ENCODE peak calls at places on chromosomes 6 and 20, in four cellular contexts. W is GM12878, H is K562, B is HepG2. G is an unnamed sample.

GRCh38 chr6:15546591-15546990 is 116.2 kb downstream of the DTNBP1 start:
- DNase-seq in B (no peak), W (no peak), H (no peak), G (no peak)

GRCh38 chr6:44071670-44072451 is 55.4 kb downstream of the MRPL14 start:
- DNase-seq in B (no peak), W (no peak), H (no peak), G (no peak)

GRCh38 chr20:10474606-10475184 is 39.6 kb downstream of the SLX4IP start:
- DNase-seq in B (no peak), W (no peak), H (no peak), G (no peak)

GRCh38 chr6:33008944-33009861 is at the start of gene HLA-DOA:
- DNase-seq in H (peak), W (peak), B (no peak), G (peak)

GRCh38 chr6:137095651-137096238 is 51.0 kb upstream of the IL20RA start:
- DNase-seq in B (no peak), H (no peak), W (peak), G (no peak)

GRCh38 chr6:100230115-100230975 is 234.4 kb downstream of the SIM1 start:
- DNase-seq in W (no peak), B (no peak), H (peak), G (no peak)

GRCh38 chr6:44087623-44088022 is 39.6 kb downstream of the MRPL14 start:
- DNase-seq in W (no peak), H (no peak), B (no peak), G (no peak)

GRCh38 chr6:26554669-26555504 is 16.7 kb downstream of the HMGN4 start:
- DNase-seq in H (no peak), B (peak), W (no peak), G (no peak)

GRCh38 chr6:128252293-128253176 is 267.9 kb downstream of the PTPRK start:
- DNase-seq in B (no peak), H (no peak), W (no peak), G (no peak)

GRCh38 chr6:140773276-140773675 is 1359.4 kb upstream of the GJE1 start:
- DNase-seq in W (no peak), H (no peak), B (no peak), G (no peak)

GRCh38 chr20:853406-853996 is 20.0 kb downstream of the FAM110A start:
- DNase-seq in W (no peak), H (no peak), B (no peak), G (no peak)

GRCh38 chr6:45843848-45844521 is 171.7 kb downstream of the CLIC5 start:
- DNase-seq in W (no peak), H (no peak), B (peak), G (no peak)

GRCh38 chr20:20712004-20712473 is 405 bp downstream of the RALGAPA2 start:
- DNase-seq in W (no peak), H (no peak), B (peak), G (peak)

GRCh38 chr20:33719277-33719988 is 677 bp downstream of the PXMP4 start:
- DNase-seq in B (no peak), W (no peak), H (no peak), G (no peak)

GRCh38 chr20:63749597-63750508 is 10.3 kb downstream of the SLC2A4RG start:
- DNase-seq in B (no peak), H (no peak), W (no peak), G (no peak)

GRCh38 chr20:34987288-34988175 is 31.9 kb downstream of the MYH7B start:
- DNase-seq in W (no peak), B (no peak), H (no peak), G (no peak)

GRCh38 chr6:18506387-18507017 is 119.4 kb downstream of the RNF144B start:
- DNase-seq in B (no peak), W (no peak), H (peak), G (no peak)

GRCh38 chr6:33802186-33803061 is 1.4 kb downstream of the MLN start:
- DNase-seq in B (no peak), W (no peak), H (no peak), G (no peak)

GRCh38 chr6:164159061-164159460 is 744.5 kb downstream of the QKI start:
- DNase-seq in W (no peak), B (no peak), H (no peak), G (no peak)

GRCh38 chr6:145028144-145028818 is 707.0 kb downstream of the EPM2A start:
- DNase-seq in W (no peak), B (peak), H (peak), G (peak)

GRCh38 chr6:34536959-34537848 is 18.9 kb downstream of the SPDEF start:
- DNase-seq in W (no peak), B (no peak), H (no peak), G (no peak)

GRCh38 chr20:34046330-34046729 is 52.6 kb downstream of the RALY start:
- DNase-seq in W (no peak), B (no peak), H (no peak), G (no peak)

GRCh38 chr6:7045331-7045730 is 62.4 kb upstream of the RREB1 start:
- DNase-seq in W (no peak), H (no peak), B (no peak), G (no peak)

GRCh38 chr6:75333811-75334210 is 49.2 kb upstream of the TMEM30A start:
- DNase-seq in W (no peak), B (no peak), H (no peak), G (no peak)

GRCh38 chr20:63652192-63652980 is 838 bp downstream of the STMN3 start:
- DNase-seq in B (peak), H (peak), W (no peak), G (peak)

GRCh38 chr6:96836579-96837137 is 619 bp downstream of the GPR63 start:
- DNase-seq in H (peak), W (no peak), B (no peak), G (no peak)

GRCh38 chr6:141254336-141254735 is 878.4 kb upstream of the GJE1 start:
- DNase-seq in W (no peak), H (no peak), B (no peak), G (no peak)

GRCh38 chr6:156563710-156564109 is 213.5 kb upstream of the ARID1B start:
- DNase-seq in B (no peak), W (no peak), H (no peak), G (no peak)

GRCh38 chr6:140494321-140495085 is 1120.1 kb upstream of the CITED2 start:
- DNase-seq in B (no peak), H (no peak), W (no peak), G (no peak)

GRCh38 chr6:126030045-126030444 is 43.7 kb downstream of the TRMT11 start:
- DNase-seq in W (no peak), B (no peak), H (no peak), G (no peak)

GRCh38 chr6:156779206-156780116 is 2.3 kb downstream of the ARID1B start:
- DNase-seq in H (peak), B (peak), W (no peak), G (peak)

DNA sequence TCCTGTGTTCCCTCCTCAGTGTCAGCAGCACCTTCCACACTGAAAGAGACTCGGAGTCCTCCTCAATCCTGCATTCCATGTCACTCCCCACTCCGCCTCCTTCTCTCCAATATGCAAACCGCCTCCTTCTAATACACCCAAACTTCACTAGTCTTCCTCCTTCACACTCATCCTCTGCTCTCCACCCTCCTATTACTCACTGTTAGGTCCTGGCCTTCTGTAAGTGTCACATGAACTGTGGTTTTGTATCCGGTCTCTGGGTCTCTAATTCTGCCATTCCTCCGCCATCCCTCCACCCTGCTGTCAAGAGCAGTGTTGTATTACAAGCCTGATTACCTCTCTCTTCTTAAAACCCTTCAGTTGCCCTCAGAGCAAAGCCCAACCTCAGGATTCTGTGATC is 200.5 kb upstream of the CDYL start:
- DNase-seq in W (no peak), B (no peak), H (no peak), G (no peak)
- TF ChIP-seq SP1 in W (no peak), B (no peak), H (no peak), G (no peak)

GRCh38 chr20:52104546-52105044 is 87.0 kb downstream of the ZFP64 start:
- DNase-seq in H (no peak), W (no peak), B (no peak), G (peak)

GRCh38 chr20:52102559-52102958 is 89.0 kb downstream of the ZFP64 start:
- DNase-seq in H (no peak), W (no peak), B (no peak), G (no peak)

GRCh38 chr20:52103469-52103910 is 88.1 kb downstream of the ZFP64 start:
- DNase-seq in B (no peak), H (peak), W (no peak), G (no peak)

GRCh38 chr20:52105045-52105572 is 86.5 kb downstream of the ZFP64 start:
- DNase-seq in W (no peak), B (no peak), H (no peak), G (peak)

DNA sequence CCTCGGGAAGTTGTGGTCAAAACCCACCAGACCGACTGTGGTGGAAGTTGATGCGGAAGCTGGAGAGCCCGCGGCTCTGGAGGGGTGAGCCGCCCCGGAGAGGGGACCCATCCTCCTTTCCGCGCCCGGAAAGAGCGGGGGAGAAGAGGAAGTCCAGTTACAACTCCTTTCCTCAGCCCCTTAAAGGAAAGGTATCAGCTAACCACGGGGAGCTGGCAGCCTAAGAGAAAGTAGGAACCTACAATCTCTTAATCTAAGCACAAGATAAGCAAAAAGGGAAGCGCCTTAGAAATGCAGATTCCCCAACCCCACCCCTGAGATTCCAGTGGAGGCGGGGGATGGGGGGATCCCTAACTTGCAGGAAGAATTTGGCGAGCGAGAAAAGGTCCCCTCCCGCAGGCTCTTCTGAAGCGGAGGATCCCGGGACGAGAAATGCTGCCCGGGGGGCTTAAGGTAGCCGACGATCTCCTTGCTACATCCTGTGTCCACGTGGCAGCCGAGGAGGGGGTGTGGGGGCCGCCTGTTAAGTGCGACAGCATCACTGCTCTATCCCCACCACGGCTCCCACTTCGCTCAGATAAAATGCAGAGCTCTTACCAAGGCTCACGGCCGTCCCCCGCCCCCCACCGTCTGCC is 87.6 kb downstream of the ZFP64 start:
- DNase-seq in B (no peak), W (no peak), H (no peak), G (peak)
- TF ChIP-seq FOXM1 in B (no peak), W (no peak), H (no peak), G (no peak)

GRCh38 chr6:158938220-158938619 is 61.8 kb downstream of the RSPH3 start:
- DNase-seq in B (no peak), W (no peak), H (no peak), G (no peak)

GRCh38 chr6:158941246-158941645 is 58.8 kb downstream of the RSPH3 start:
- DNase-seq in W (no peak), H (no peak), B (no peak), G (no peak)

GRCh38 chr6:158942349-158942748 is 57.7 kb downstream of the RSPH3 start:
- DNase-seq in B (no peak), H (no peak), W (no peak), G (no peak)

GRCh38 chr6:158939255-158940170 is 60.5 kb downstream of the RSPH3 start:
- DNase-seq in W (peak), B (no peak), H (no peak), G (no peak)

GRCh38 chr6:158938811-158939254 is 61.2 kb downstream of the RSPH3 start:
- DNase-seq in B (no peak), W (no peak), H (peak), G (no peak)
- TF ChIP-seq SP1 in B (no peak), W (no peak), H (no peak), G (no peak)

GRCh38 chr6:108442770-108443520 is 117.8 kb upstream of the FOXO3 start:
- DNase-seq in B (no peak), W (no peak), H (no peak), G (no peak)

GRCh38 chr6:108441141-108441540 is 119.6 kb upstream of the FOXO3 start:
- DNase-seq in B (no peak), H (no peak), W (no peak), G (no peak)

GRCh38 chr6:108448481-108448880 is 112.2 kb upstream of the FOXO3 start:
- DNase-seq in H (no peak), W (no peak), B (no peak), G (no peak)

GRCh38 chr6:108446629-108447150 is 114.0 kb upstream of the FOXO3 start:
- DNase-seq in H (no peak), W (no peak), B (no peak), G (no peak)
- TF ChIP-seq FOXM1 in H (no peak), W (no peak), B (no peak), G (no peak)

GRCh38 chr6:72813807-72814596 is 192.1 kb downstream of the KCNQ5 start:
- DNase-seq in W (no peak), B (no peak), H (no peak), G (no peak)

GRCh38 chr6:72816022-72816421 is 194.2 kb downstream of the KCNQ5 start:
- DNase-seq in W (no peak), H (no peak), B (no peak), G (no peak)

GRCh38 chr6:72810571-72811280 is 188.9 kb downstream of the KCNQ5 start:
- DNase-seq in B (no peak), W (no peak), H (no peak), G (no peak)

GRCh38 chr6:72809701-72810379 is 188.0 kb downstream of the KCNQ5 start:
- DNase-seq in B (no peak), W (no peak), H (no peak), G (no peak)

DNA sequence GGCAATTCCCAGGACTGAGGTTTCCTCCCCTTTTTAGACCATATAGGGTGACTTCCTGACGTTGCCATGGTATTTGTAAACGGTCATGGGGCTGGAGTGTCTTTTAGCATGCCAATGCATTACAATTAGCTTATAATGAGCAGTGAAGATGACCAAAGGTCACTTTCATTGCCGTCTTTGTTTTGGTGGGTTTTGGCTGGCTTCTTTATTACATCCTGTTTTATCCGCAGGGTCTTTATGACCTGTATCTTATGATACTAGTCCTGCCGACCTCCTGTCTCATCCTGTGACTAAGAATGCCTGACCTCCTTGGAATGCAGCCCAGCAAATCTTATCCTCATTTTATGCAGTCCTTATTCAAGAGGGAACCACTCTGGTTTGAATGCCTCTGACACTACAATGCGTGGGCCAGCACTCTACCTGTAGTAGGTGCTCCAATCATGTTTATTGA is 190.1 kb downstream of the KCNQ5 start:
- DNase-seq in H (no peak), B (no peak), W (no peak), G (no peak)
- TF ChIP-seq SP1 in H (no peak), B (no peak), W (no peak), G (no peak)

GRCh38 chr20:14647016-14647415 is 309.6 kb upstream of the FLRT3 start:
- DNase-seq in W (no peak), B (no peak), H (no peak), G (no peak)

GRCh38 chr20:14643146-14643545 is 305.7 kb upstream of the FLRT3 start:
- DNase-seq in B (no peak), W (no peak), H (no peak), G (no peak)

DNA sequence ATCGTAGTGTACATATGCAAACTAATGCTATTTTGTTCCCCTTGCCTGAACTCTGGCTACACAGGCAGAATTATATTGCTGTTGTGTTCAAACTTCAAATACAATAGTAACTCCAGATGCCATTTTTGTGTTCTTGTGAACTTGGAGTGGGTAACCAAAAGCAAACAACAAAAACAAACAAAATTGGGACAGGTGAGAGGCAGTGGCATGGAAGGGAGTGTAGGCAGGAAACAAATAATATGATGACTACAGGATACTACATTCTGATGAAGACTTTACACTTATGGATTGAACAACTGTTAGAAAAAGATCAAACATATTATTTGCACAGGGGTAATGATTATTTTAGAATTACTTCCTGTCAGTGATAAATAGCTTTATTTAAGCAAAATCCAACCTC is 307.3 kb upstream of the FLRT3 start:
- DNase-seq in B (no peak), H (no peak), W (no peak), G (no peak)
- TF ChIP-seq FOXM1 in B (no peak), H (no peak), W (no peak), G (no peak)

GRCh38 chr6:168394606-168395005 is 46.4 kb upstream of the SMOC2 start:
- DNase-seq in H (no peak), W (no peak), B (no peak), G (no peak)
- TF ChIP-seq SP1 in H (no peak), W (no peak), B (no peak), G (no peak)

DNA sequence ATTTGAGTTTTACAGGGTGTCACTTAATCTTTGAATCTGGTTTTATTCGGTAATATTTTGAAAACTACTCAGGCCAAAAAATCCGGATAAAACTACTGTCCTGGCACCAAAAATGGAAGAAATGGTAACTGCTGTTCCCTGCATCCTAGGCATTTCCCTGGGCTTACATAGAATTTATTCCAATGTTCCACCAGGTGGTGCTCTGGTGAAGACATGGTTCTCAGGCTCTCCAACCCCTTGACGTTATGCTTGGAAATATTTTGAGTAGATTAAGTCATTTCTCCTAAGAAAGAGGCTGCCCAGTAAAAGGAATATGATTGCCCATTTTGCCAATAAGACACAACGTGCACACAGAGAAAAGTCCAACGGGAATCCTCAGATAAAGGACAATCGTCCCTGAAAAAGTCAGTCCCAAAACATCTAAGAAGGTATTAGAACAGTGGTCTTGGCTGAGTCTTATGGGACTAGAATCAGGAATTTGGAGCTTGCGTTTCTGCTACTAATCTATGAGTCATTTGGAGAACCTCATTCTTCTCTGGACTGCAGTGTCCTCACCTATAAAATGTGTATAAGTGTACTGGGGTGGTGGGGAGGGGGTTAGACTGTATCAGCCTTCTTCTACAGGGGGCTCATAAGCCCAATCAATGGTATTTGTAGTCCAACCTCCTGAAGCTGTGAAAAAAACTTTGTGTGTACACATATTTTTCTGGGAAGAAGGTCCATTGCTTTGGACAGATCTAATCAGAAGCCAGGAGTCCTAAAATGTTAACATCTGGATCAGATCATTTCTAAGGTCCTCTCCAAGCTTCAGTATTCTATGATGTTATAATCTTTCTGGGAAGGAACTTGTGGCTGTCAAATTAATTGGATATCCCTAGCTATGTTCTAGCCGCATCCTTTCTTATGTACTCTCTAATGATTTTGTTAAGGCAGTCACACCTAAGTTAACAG is 131.0 kb upstream of the BMP2 start:
- DNase-seq in B (peak), H (no peak), W (no peak), G (peak)
- TF ChIP-seq FOXM1 in B (no peak), H (no peak), W (no peak), G (no peak)

GRCh38 chr6:82646231-82646615 is 282.6 kb downstream of the TPBG start:
- DNase-seq in B (no peak), W (no peak), H (no peak), G (no peak)
- TF ChIP-seq SP1 in B (no peak), W (no peak), H (no peak), G (no peak)

DNA sequence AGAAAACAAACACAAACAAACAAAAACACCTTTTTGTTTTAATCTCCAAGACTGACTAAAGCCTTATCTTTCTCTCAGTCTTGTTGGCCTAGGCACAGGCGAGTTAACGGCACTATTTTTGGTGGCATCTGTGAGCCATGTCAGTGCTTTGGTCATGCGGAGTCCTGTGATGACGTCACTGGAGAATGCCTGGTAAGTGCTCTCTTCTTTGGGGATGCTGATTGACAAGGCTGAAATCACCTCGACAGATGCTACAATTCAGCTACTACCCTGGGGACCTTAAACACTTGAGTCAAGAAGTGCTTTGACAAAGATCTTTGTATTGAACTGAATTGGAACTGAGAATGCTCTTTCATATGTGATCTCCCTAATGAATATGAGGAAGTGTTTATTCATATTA is 384.1 kb downstream of the LAMA2 start:
- DNase-seq in W (no peak), B (no peak), H (no peak), G (no peak)
- TF ChIP-seq FOXM1 in W (no peak), B (no peak), H (no peak), G (no peak)

G was measured in HEK293T.